ENCODE peak calls at places on chromosome X, in ten cellular contexts. One of them, this sample, is unnamed.

GRCh38 chrX:53254570-53255461 is 26.6 kb downstream of the IQSEC2 start:
- DNase-seq in lung: no peak
- DNase-seq in stomach: no peak
- DNase-seq in tibial artery: no peak
- DNase-seq in adrenal gland: no peak
- DNase-seq in body of pancreas: no peak
- DNase-seq in psoas muscle: no peak
- DNase-seq in pancreas: no peak
- DNase-seq in cardiac muscle cell: no peak
- DNase-seq in HL-60: no peak
- DNase-seq in this sample: no peak

GRCh38 chrX:50889582-50889981 is 21.0 kb upstream of the BMP15 start:
- DNase-seq in lung: no peak
- DNase-seq in stomach: no peak
- DNase-seq in tibial artery: no peak
- DNase-seq in adrenal gland: no peak
- DNase-seq in body of pancreas: no peak
- DNase-seq in psoas muscle: no peak
- DNase-seq in pancreas: no peak
- DNase-seq in cardiac muscle cell: no peak
- DNase-seq in HL-60: no peak
- DNase-seq in this sample: no peak

GRCh38 chrX:16946361-16946964 is at the start of gene REPS2:
- DNase-seq in lung: peak; percentile 85
- DNase-seq in stomach: peak; percentile 92
- DNase-seq in tibial artery: peak; percentile 87
- DNase-seq in adrenal gland: peak; percentile 90
- DNase-seq in body of pancreas: peak; percentile 92
- DNase-seq in psoas muscle: peak; percentile 85
- DNase-seq in pancreas: peak; percentile 85
- DNase-seq in cardiac muscle cell: peak; percentile 96
- DNase-seq in HL-60: peak; percentile 68
- DNase-seq in this sample: peak; percentile 8

GRCh38 chrX:12894074-12894691 is 12.2 kb upstream of the TLR8 start:
- DNase-seq in lung: no peak
- DNase-seq in stomach: peak; percentile 57
- DNase-seq in tibial artery: no peak
- DNase-seq in adrenal gland: peak; percentile 33
- DNase-seq in body of pancreas: peak; percentile 37
- DNase-seq in psoas muscle: peak; percentile 16
- DNase-seq in pancreas: no peak
- DNase-seq in cardiac muscle cell: peak; percentile 28
- DNase-seq in HL-60: peak; percentile 29
- DNase-seq in this sample: no peak

GRCh38 chrX:153460826-153461225 is 9.6 kb downstream of the HAUS7 start:
- DNase-seq in lung: no peak
- DNase-seq in stomach: peak; percentile 50
- DNase-seq in tibial artery: no peak
- DNase-seq in adrenal gland: peak; percentile 39
- DNase-seq in body of pancreas: peak; percentile 43
- DNase-seq in psoas muscle: peak; percentile 39
- DNase-seq in pancreas: no peak
- DNase-seq in cardiac muscle cell: peak; percentile 63
- DNase-seq in HL-60: peak; percentile 49
- DNase-seq in this sample: no peak

GRCh38 chrX:137427061-137427778 is 138.7 kb upstream of the ZIC3 start:
- DNase-seq in lung: no peak
- DNase-seq in stomach: no peak
- DNase-seq in tibial artery: no peak
- DNase-seq in adrenal gland: no peak
- DNase-seq in body of pancreas: no peak
- DNase-seq in psoas muscle: no peak
- DNase-seq in pancreas: no peak
- DNase-seq in cardiac muscle cell: peak; percentile 12
- DNase-seq in HL-60: no peak
- DNase-seq in this sample: no peak

GRCh38 chrX:46130246-46130645 is 415.0 kb downstream of the ZNF674 start:
- DNase-seq in lung: no peak
- DNase-seq in stomach: no peak
- DNase-seq in tibial artery: no peak
- DNase-seq in adrenal gland: no peak
- DNase-seq in body of pancreas: no peak
- DNase-seq in psoas muscle: no peak
- DNase-seq in pancreas: no peak
- DNase-seq in cardiac muscle cell: peak; percentile 3
- DNase-seq in HL-60: no peak
- DNase-seq in this sample: no peak

GRCh38 chrX:8748855-8749254 is 16.9 kb upstream of the ANOS1 start:
- DNase-seq in lung: no peak
- DNase-seq in stomach: no peak
- DNase-seq in tibial artery: no peak
- DNase-seq in adrenal gland: no peak
- DNase-seq in body of pancreas: no peak
- DNase-seq in psoas muscle: no peak
- DNase-seq in pancreas: no peak
- DNase-seq in cardiac muscle cell: peak; percentile 61
- DNase-seq in HL-60: peak; percentile 19
- DNase-seq in this sample: no peak

GRCh38 chrX:40418413-40419195 is 162.2 kb upstream of the ATP6AP2 start:
- DNase-seq in lung: no peak
- DNase-seq in stomach: no peak
- DNase-seq in tibial artery: no peak
- DNase-seq in adrenal gland: no peak
- DNase-seq in body of pancreas: no peak
- DNase-seq in psoas muscle: no peak
- DNase-seq in pancreas: no peak
- DNase-seq in cardiac muscle cell: no peak
- DNase-seq in HL-60: peak; percentile 35
- DNase-seq in this sample: no peak

GRCh38 chrX:139692506-139692849 is 15.5 kb downstream of the MCF2 start:
- DNase-seq in lung: no peak
- DNase-seq in stomach: no peak
- DNase-seq in tibial artery: no peak
- DNase-seq in adrenal gland: no peak
- DNase-seq in body of pancreas: peak; percentile 20
- DNase-seq in psoas muscle: no peak
- DNase-seq in pancreas: peak; percentile 22
- DNase-seq in cardiac muscle cell: no peak
- DNase-seq in HL-60: no peak
- DNase-seq in this sample: no peak

GRCh38 chrX:7582191-7582590 is 260.8 kb upstream of the VCX start:
- DNase-seq in lung: no peak
- DNase-seq in stomach: no peak
- DNase-seq in tibial artery: no peak
- DNase-seq in adrenal gland: no peak
- DNase-seq in body of pancreas: no peak
- DNase-seq in psoas muscle: no peak
- DNase-seq in pancreas: no peak
- DNase-seq in cardiac muscle cell: no peak
- DNase-seq in HL-60: no peak
- DNase-seq in this sample: no peak

GRCh38 chrX:154327026-154327820 is 31.6 kb downstream of the TKTL1 start:
- DNase-seq in lung: no peak
- DNase-seq in stomach: no peak
- DNase-seq in tibial artery: no peak
- DNase-seq in adrenal gland: peak; percentile 43
- DNase-seq in body of pancreas: no peak
- DNase-seq in psoas muscle: no peak
- DNase-seq in pancreas: no peak
- DNase-seq in cardiac muscle cell: no peak
- DNase-seq in HL-60: no peak
- DNase-seq in this sample: no peak

GRCh38 chrX:2320580-2321327 is 180.0 kb downstream of the DHRSX start:
- DNase-seq in lung: peak; percentile 71
- DNase-seq in stomach: peak; percentile 48
- DNase-seq in tibial artery: no peak
- DNase-seq in adrenal gland: peak; percentile 62
- DNase-seq in body of pancreas: peak; percentile 41
- DNase-seq in psoas muscle: peak; percentile 66
- DNase-seq in pancreas: no peak
- DNase-seq in cardiac muscle cell: peak; percentile 75
- DNase-seq in HL-60: peak; percentile 88
- DNase-seq in this sample: no peak

GRCh38 chrX:21412029-21412428 is 37.8 kb downstream of the CNKSR2 start:
- DNase-seq in lung: no peak
- DNase-seq in stomach: no peak
- DNase-seq in tibial artery: no peak
- DNase-seq in adrenal gland: no peak
- DNase-seq in body of pancreas: no peak
- DNase-seq in psoas muscle: no peak
- DNase-seq in pancreas: peak; percentile 20
- DNase-seq in cardiac muscle cell: no peak
- DNase-seq in HL-60: no peak
- DNase-seq in this sample: no peak

GRCh38 chrX:17682259-17682658 is 55.0 kb upstream of the SCML1 start:
- DNase-seq in lung: no peak
- DNase-seq in stomach: no peak
- DNase-seq in tibial artery: no peak
- DNase-seq in adrenal gland: no peak
- DNase-seq in body of pancreas: no peak
- DNase-seq in psoas muscle: no peak
- DNase-seq in pancreas: no peak
- DNase-seq in cardiac muscle cell: no peak
- DNase-seq in HL-60: no peak
- DNase-seq in this sample: no peak

GRCh38 chrX:17448188-17448587 is 73.2 kb downstream of the NHS start:
- DNase-seq in lung: no peak
- DNase-seq in stomach: no peak
- DNase-seq in tibial artery: no peak
- DNase-seq in adrenal gland: no peak
- DNase-seq in body of pancreas: no peak
- DNase-seq in psoas muscle: no peak
- DNase-seq in pancreas: no peak
- DNase-seq in cardiac muscle cell: no peak
- DNase-seq in HL-60: no peak
- DNase-seq in this sample: no peak

DNA sequence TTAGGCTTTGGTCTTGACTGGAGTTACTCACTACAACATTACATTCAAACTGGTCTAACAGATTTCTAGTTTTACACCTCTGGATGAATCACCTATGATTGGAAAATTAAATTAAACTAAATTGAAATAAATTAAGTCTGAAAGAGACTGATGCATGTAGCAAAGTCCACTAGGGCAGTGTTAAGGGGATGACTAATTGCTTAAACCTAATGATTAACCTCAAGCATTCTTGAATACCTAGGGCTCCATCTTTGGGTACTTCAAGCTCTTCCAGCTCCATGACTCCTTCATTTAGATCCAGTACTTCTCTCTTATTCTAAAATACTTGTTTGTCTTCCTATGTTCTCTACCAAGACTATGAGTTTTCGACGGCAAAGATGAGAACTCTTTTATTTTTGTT is 86.8 kb downstream of the SH2D1A start:
- DNase-seq in lung: no peak
- DNase-seq in stomach: no peak
- DNase-seq in tibial artery: no peak
- DNase-seq in adrenal gland: no peak
- DNase-seq in body of pancreas: no peak
- DNase-seq in psoas muscle: no peak
- DNase-seq in pancreas: no peak
- DNase-seq in cardiac muscle cell: no peak
- DNase-seq in HL-60: no peak
- DNase-seq in this sample: no peak
- H3K4me3 ChIP-seq in lung: no peak overlapping the region
- H3K4me3 ChIP-seq in stomach: no peak overlapping the region
- H3K4me3 ChIP-seq in tibial artery: no peak overlapping the region
- H3K4me3 ChIP-seq in adrenal gland: no peak overlapping the region
- H3K4me3 ChIP-seq in body of pancreas: no peak overlapping the region
- H3K4me3 ChIP-seq in psoas muscle: no peak overlapping the region
- H3K4me3 ChIP-seq in pancreas: no peak overlapping the region
- H3K4me3 ChIP-seq in cardiac muscle cell: no peak overlapping the region
- H3K4me3 ChIP-seq in HL-60: no peak overlapping the region
- H3K4me3 ChIP-seq in this sample: no peak overlapping the region

GRCh38 chrX:26918633-26919032 is 544.5 kb downstream of the PPP4R3C start:
- DNase-seq in lung: no peak
- DNase-seq in stomach: no peak
- DNase-seq in tibial artery: no peak
- DNase-seq in adrenal gland: no peak
- DNase-seq in body of pancreas: peak; percentile 12
- DNase-seq in psoas muscle: no peak
- DNase-seq in pancreas: no peak
- DNase-seq in cardiac muscle cell: peak; percentile 16
- DNase-seq in HL-60: peak; percentile 10
- DNase-seq in this sample: no peak
- TF ChIP-seq CTCF in lung: no peak
- TF ChIP-seq CTCF in stomach: no peak
- TF ChIP-seq CTCF in tibial artery: peak; percentile 15
- TF ChIP-seq CTCF in adrenal gland: no peak
- TF ChIP-seq CTCF in body of pancreas: peak; percentile 23
- TF ChIP-seq CTCF in psoas muscle: no peak
- TF ChIP-seq CTCF in pancreas: no peak
- TF ChIP-seq CTCF in cardiac muscle cell: peak; percentile 28
- TF ChIP-seq CTCF in HL-60: peak; percentile 35
- TF ChIP-seq CTCF in this sample: peak; percentile 18

DNA sequence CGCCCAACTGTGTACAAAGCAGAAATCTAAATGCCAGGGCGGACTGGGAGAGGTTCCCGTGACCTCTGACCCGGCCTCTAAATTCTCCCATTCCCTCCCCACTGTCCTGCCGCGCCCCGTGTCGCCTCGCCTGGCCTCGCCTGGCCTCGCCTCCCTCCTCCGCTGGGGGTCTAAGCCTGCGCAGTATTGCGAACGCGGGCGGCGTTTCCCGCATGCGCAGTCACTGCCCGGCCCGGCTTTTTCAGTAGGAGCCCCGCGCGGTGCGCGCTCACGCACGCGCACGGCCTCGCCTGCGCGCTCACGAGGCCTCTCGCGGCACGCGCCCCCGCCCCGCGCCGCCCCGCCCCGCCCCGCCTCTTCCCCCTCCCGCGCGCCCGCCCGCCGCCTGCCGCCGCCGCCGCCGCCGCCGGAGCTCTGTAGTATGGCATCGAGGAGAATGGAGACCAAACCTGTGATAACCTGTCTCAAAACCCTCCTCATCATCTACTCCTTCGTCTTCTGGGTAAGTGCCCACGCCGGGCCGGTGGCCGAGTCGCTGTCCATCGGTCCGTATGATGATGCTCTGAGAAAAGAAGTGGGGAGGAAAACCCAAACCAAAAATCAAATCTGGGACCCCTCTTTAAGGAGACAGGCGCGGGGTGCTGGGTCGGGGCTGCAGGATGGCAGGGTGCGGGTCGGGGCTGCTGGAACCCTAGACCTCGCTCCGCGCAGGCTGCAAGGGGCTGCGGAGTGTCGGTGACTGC is at the start of gene TSPAN7:
- DNase-seq in lung: peak; percentile 76
- DNase-seq in stomach: peak; percentile 86
- DNase-seq in tibial artery: peak; percentile 82
- DNase-seq in adrenal gland: peak; percentile 84
- DNase-seq in body of pancreas: peak; percentile 84
- DNase-seq in psoas muscle: peak; percentile 86
- DNase-seq in pancreas: peak; percentile 80
- DNase-seq in cardiac muscle cell: peak; percentile 84
- DNase-seq in HL-60: peak; percentile 35
- DNase-seq in this sample: peak; percentile 22
- H3K4me3 ChIP-seq in lung: peak within 1 kb of the TSS; percentile 53
- H3K4me3 ChIP-seq in stomach: peak within 1 kb of the TSS; percentile 46
- H3K4me3 ChIP-seq in tibial artery: peak within 1 kb of the TSS; percentile 61
- H3K4me3 ChIP-seq in adrenal gland: peak within 1 kb of the TSS; percentile 65
- H3K4me3 ChIP-seq in body of pancreas: peak within 1 kb of the TSS; percentile 27
- H3K4me3 ChIP-seq in psoas muscle: peak within 1 kb of the TSS; percentile 73
- H3K4me3 ChIP-seq in pancreas: peak within 1 kb of the TSS; percentile 19
- H3K4me3 ChIP-seq in cardiac muscle cell: peak within 1 kb of the TSS; percentile 62
- H3K4me3 ChIP-seq in HL-60: peak within 1 kb of the TSS; percentile 50
- H3K4me3 ChIP-seq in this sample: peak within 1 kb of the TSS; percentile 49

GRCh38 chrX:143635915-143636314 is at the start of gene SLITRK4:
- DNase-seq in lung: no peak
- DNase-seq in stomach: no peak
- DNase-seq in tibial artery: no peak
- DNase-seq in adrenal gland: peak; percentile 29
- DNase-seq in body of pancreas: peak; percentile 20
- DNase-seq in psoas muscle: no peak
- DNase-seq in pancreas: peak; percentile 21
- DNase-seq in cardiac muscle cell: peak; percentile 73
- DNase-seq in HL-60: no peak
- DNase-seq in this sample: no peak
- TF ChIP-seq CTCF in lung: no peak
- TF ChIP-seq CTCF in stomach: no peak
- TF ChIP-seq CTCF in tibial artery: no peak
- TF ChIP-seq CTCF in adrenal gland: no peak
- TF ChIP-seq CTCF in body of pancreas: no peak
- TF ChIP-seq CTCF in psoas muscle: no peak
- TF ChIP-seq CTCF in pancreas: no peak
- TF ChIP-seq CTCF in cardiac muscle cell: no peak
- TF ChIP-seq CTCF in HL-60: no peak
- TF ChIP-seq CTCF in this sample: no peak